ENCODE peak calls at places on chromosomes 12 and 14, in eight cellular contexts. P is AG08396; H is LoVo; U is Right ventricle myocardium superior; W is hepatic stellate cell; C is BJ; B is stimulated activated CD8-positive, alpha-beta memory T cell treated with anti-CD3 and anti-CD28 coated beads, Interleukin-7, amount 100 ng/mL, for 1 hour; L is HFF-Myc. Q is an unnamed sample.

GRCh38 chr14:78566017-78566858 is 396.1 kb downstream of the NRXN3 start:
- DNase-seq in P (peak), H (peak), U (peak), W (peak), C (peak), B (peak), L (peak), Q (peak)

GRCh38 chr12:6437586-6437985 is 7.2 kb upstream of the CD27 start:
- DNase-seq in P (no peak), H (no peak), U (no peak), W (no peak), C (no peak), B (no peak), L (no peak), Q (no peak)

GRCh38 chr12:25347716-25348261 is 97.1 kb upstream of the KRAS start:
- DNase-seq in P (no peak), H (no peak), U (no peak), W (no peak), C (no peak), B (no peak), L (no peak), Q (no peak)

GRCh38 chr14:54617467-54617866 is 50.5 kb downstream of the SAMD4A start:
- DNase-seq in P (no peak), H (no peak), U (no peak), W (peak), C (no peak), B (no peak), L (no peak), Q (no peak)

GRCh38 chr12:52681551-52682380 is 1.6 kb upstream of the KRT1 start:
- DNase-seq in P (no peak), H (no peak), U (no peak), W (no peak), C (no peak), B (no peak), L (no peak), Q (no peak)

GRCh38 chr12:109818900-109819500 is 14.2 kb downstream of the TRPV4 start:
- DNase-seq in P (peak), H (no peak), U (no peak), W (peak), C (peak), B (no peak), L (peak), Q (peak)

GRCh38 chr12:50924439-50925341 is 27.7 kb upstream of the HIGD1C start:
- DNase-seq in P (peak), H (peak), U (peak), W (peak), C (peak), B (no peak), L (peak), Q (peak)

GRCh38 chr14:77616133-77616453 is 344 bp downstream of the SPTLC2 start:
- DNase-seq in P (peak), H (no peak), U (no peak), W (peak), C (no peak), B (no peak), L (no peak), Q (no peak)

GRCh38 chr12:79023261-79023660 is 158.7 kb downstream of the SYT1 start:
- DNase-seq in P (no peak), H (no peak), U (no peak), W (no peak), C (no peak), B (no peak), L (no peak), Q (no peak)

GRCh38 chr12:23729354-23729753 is 220.1 kb downstream of the SOX5 start:
- DNase-seq in P (peak), H (no peak), U (no peak), W (peak), C (no peak), B (no peak), L (no peak), Q (no peak)

GRCh38 chr12:52139579-52140062 is 52.2 kb downstream of the KRT80 start:
- DNase-seq in P (peak), H (peak), U (no peak), W (peak), C (no peak), B (no peak), L (no peak), Q (peak)

GRCh38 chr14:98200621-98201020 is 1071.4 kb downstream of the BCL11B start:
- DNase-seq in P (no peak), H (no peak), U (no peak), W (no peak), C (no peak), B (no peak), L (no peak), Q (no peak)

GRCh38 chr14:55117816-55118441 is 11.1 kb upstream of the LGALS3 start:
- DNase-seq in P (no peak), H (no peak), U (no peak), W (no peak), C (no peak), B (no peak), L (no peak), Q (no peak)

GRCh38 chr14:99234982-99235491 is 37.0 kb downstream of the BCL11B start:
- DNase-seq in P (no peak), H (no peak), U (no peak), W (no peak), C (no peak), B (no peak), L (no peak), Q (no peak)

GRCh38 chr12:62301080-62301798 is 41.0 kb downstream of the USP15 start:
- DNase-seq in P (no peak), H (no peak), U (no peak), W (no peak), C (no peak), B (no peak), L (no peak), Q (no peak)

GRCh38 chr14:50823763-50824636 is 7.0 kb downstream of the NIN start:
- DNase-seq in P (no peak), H (no peak), U (no peak), W (no peak), C (no peak), B (no peak), L (no peak), Q (no peak)

GRCh38 chr12:4012977-4013968 is 140.1 kb upstream of the PARP11 start:
- DNase-seq in P (no peak), H (no peak), U (no peak), W (no peak), C (no peak), B (no peak), L (no peak), Q (no peak)

GRCh38 chr12:124173692-124174091 is 121.2 kb upstream of the RFLNA start:
- DNase-seq in P (no peak), H (no peak), U (no peak), W (no peak), C (no peak), B (no peak), L (no peak), Q (no peak)

GRCh38 chr14:71198681-71199080 is 291.4 kb downstream of the PCNX1 start:
- DNase-seq in P (no peak), H (no peak), U (no peak), W (no peak), C (no peak), B (no peak), L (no peak), Q (no peak)

GRCh38 chr14:75926431-75926830 is 55.4 kb downstream of the TGFB3 start:
- DNase-seq in P (no peak), H (no peak), U (no peak), W (no peak), C (no peak), B (no peak), L (no peak), Q (no peak)

GRCh38 chr12:11668611-11669010 is 19.1 kb downstream of the ETV6 start:
- DNase-seq in P (no peak), H (no peak), U (no peak), W (no peak), C (no peak), B (no peak), L (no peak), Q (no peak)

GRCh38 chr12:31491395-31491794 is 99.5 kb downstream of the DENND5B start:
- DNase-seq in P (no peak), H (no peak), U (no peak), W (no peak), C (no peak), B (no peak), L (no peak), Q (no peak)

GRCh38 chr14:52313493-52313881 is 625 bp upstream of the PTGER2 start:
- DNase-seq in P (no peak), H (no peak), U (no peak), W (no peak), C (no peak), B (no peak), L (no peak), Q (no peak)

GRCh38 chr12:6465467-6466183 is 4.9 kb downstream of the VAMP1 start:
- DNase-seq in P (peak), H (peak), U (no peak), W (peak), C (no peak), B (no peak), L (peak), Q (peak)

GRCh38 chr12:90028620-90029051 is 320.0 kb upstream of the ATP2B1 start:
- DNase-seq in P (no peak), H (no peak), U (no peak), W (no peak), C (no peak), B (no peak), L (no peak), Q (peak)

GRCh38 chr12:4026476-4026875 is 153.3 kb upstream of the PARP11 start:
- DNase-seq in P (no peak), H (no peak), U (no peak), W (no peak), C (no peak), B (no peak), L (no peak), Q (no peak)

GRCh38 chr12:96249196-96250118 is 55.3 kb downstream of the ELK3 start:
- DNase-seq in P (no peak), H (no peak), U (peak), W (peak), C (no peak), B (no peak), L (no peak), Q (no peak)

GRCh38 chr12:42686514-42687172 is 97.1 kb upstream of the PRICKLE1 start:
- DNase-seq in P (no peak), H (no peak), U (no peak), W (no peak), C (no peak), B (no peak), L (no peak), Q (peak)

GRCh38 chr12:114399664-114400211 is 6.2 kb downstream of the TBX5 start:
- DNase-seq in P (peak), H (no peak), U (no peak), W (no peak), C (peak), B (no peak), L (peak), Q (no peak)

GRCh38 chr14:104366931-104367810 is 212.4 kb upstream of the C14orf180 start:
- DNase-seq in P (no peak), H (no peak), U (peak), W (no peak), C (no peak), B (no peak), L (no peak), Q (no peak)

GRCh38 chr14:41548666-41549065 is 58.0 kb upstream of the LRFN5 start:
- DNase-seq in P (no peak), H (no peak), U (no peak), W (no peak), C (no peak), B (no peak), L (no peak), Q (no peak)

GRCh38 chr14:29320261-29320660 is 553.7 kb downstream of the FOXG1 start:
- DNase-seq in P (no peak), H (no peak), U (no peak), W (no peak), C (no peak), B (no peak), L (no peak), Q (no peak)

GRCh38 chr14:65864549-65864948 is 452.0 kb downstream of the FUT8 start:
- DNase-seq in P (no peak), H (no peak), U (no peak), W (no peak), C (no peak), B (no peak), L (no peak), Q (no peak)

GRCh38 chr12:117167769-117168168 is 22.5 kb downstream of the FBXO21 start:
- DNase-seq in P (no peak), H (no peak), U (no peak), W (no peak), C (no peak), B (no peak), L (no peak), Q (no peak)

GRCh38 chr12:6122211-6122610 is 2.3 kb downstream of the VWF start:
- DNase-seq in P (no peak), H (no peak), U (no peak), W (no peak), C (no peak), B (no peak), L (no peak), Q (no peak)

GRCh38 chr12:132289356-132290202 is 39.8 kb downstream of the GALNT9 start:
- DNase-seq in P (no peak), H (no peak), U (no peak), W (no peak), C (no peak), B (no peak), L (no peak), Q (no peak)

GRCh38 chr14:59101441-59101840 is 87.0 kb upstream of the DAAM1 start:
- DNase-seq in P (no peak), H (no peak), U (no peak), W (no peak), C (no peak), B (no peak), L (no peak), Q (no peak)

GRCh38 chr12:122437656-122438121 is 15.2 kb upstream of the CLIP1 start:
- DNase-seq in P (peak), H (peak), U (peak), W (peak), C (no peak), B (no peak), L (no peak), Q (no peak)

Q was measured in COLO829.